ENCODE peak calls at places on chromosomes 4 and X, in ten cellular contexts. One of them, this sample, is unnamed.

GRCh38 chr4:165668694-165669093 is 204.3 kb upstream of the TLL1 start:
- DNase-seq in IMR-90: no peak
- DNase-seq in LHCN-M2: peak
- DNase-seq in tibial artery: no peak
- DNase-seq in breast epithelium: no peak
- DNase-seq in HCEC 1CT: peak
- DNase-seq in ureter: no peak
- DNase-seq in activated CD4-positive, alpha-beta T cell treated with anti-CD3 and anti-CD28 coated beads, Interleukin-2, amount 50 U/mL, for 48 hours: no peak
- DNase-seq in NCI-H1092: no peak
- DNase-seq in D341Med: no peak
- DNase-seq in this sample: no peak

GRCh38 chr4:180059216-180059881 is 2183.9 kb upstream of the TENM3 start:
- DNase-seq in IMR-90: no peak
- DNase-seq in LHCN-M2: no peak
- DNase-seq in tibial artery: no peak
- DNase-seq in breast epithelium: no peak
- DNase-seq in HCEC 1CT: no peak
- DNase-seq in ureter: no peak
- DNase-seq in activated CD4-positive, alpha-beta T cell treated with anti-CD3 and anti-CD28 coated beads, Interleukin-2, amount 50 U/mL, for 48 hours: peak
- DNase-seq in NCI-H1092: no peak
- DNase-seq in D341Med: peak
- DNase-seq in this sample: peak

GRCh38 chrX:23752740-23753435 is 9.8 kb upstream of the ACOT9 start:
- DNase-seq in IMR-90: peak
- DNase-seq in LHCN-M2: peak
- DNase-seq in tibial artery: no peak
- DNase-seq in breast epithelium: no peak
- DNase-seq in HCEC 1CT: peak
- DNase-seq in ureter: no peak
- DNase-seq in activated CD4-positive, alpha-beta T cell treated with anti-CD3 and anti-CD28 coated beads, Interleukin-2, amount 50 U/mL, for 48 hours: no peak
- DNase-seq in NCI-H1092: no peak
- DNase-seq in D341Med: no peak
- DNase-seq in this sample: no peak

GRCh38 chrX:10156199-10157031 is at the start of gene CLCN4:
- DNase-seq in IMR-90: no peak
- DNase-seq in LHCN-M2: peak
- DNase-seq in tibial artery: peak
- DNase-seq in breast epithelium: peak
- DNase-seq in HCEC 1CT: no peak
- DNase-seq in ureter: no peak
- DNase-seq in activated CD4-positive, alpha-beta T cell treated with anti-CD3 and anti-CD28 coated beads, Interleukin-2, amount 50 U/mL, for 48 hours: no peak
- DNase-seq in NCI-H1092: peak
- DNase-seq in D341Med: no peak
- DNase-seq in this sample: peak

GRCh38 chr4:153486281-153487151 is 20.4 kb downstream of the TMEM131L start:
- DNase-seq in IMR-90: peak
- DNase-seq in LHCN-M2: peak
- DNase-seq in tibial artery: peak
- DNase-seq in breast epithelium: peak
- DNase-seq in HCEC 1CT: peak
- DNase-seq in ureter: no peak
- DNase-seq in activated CD4-positive, alpha-beta T cell treated with anti-CD3 and anti-CD28 coated beads, Interleukin-2, amount 50 U/mL, for 48 hours: no peak
- DNase-seq in NCI-H1092: no peak
- DNase-seq in D341Med: no peak
- DNase-seq in this sample: peak

GRCh38 chr4:3413217-3413671 is 28.5 kb upstream of the HGFAC start:
- DNase-seq in IMR-90: no peak
- DNase-seq in LHCN-M2: no peak
- DNase-seq in tibial artery: peak
- DNase-seq in breast epithelium: no peak
- DNase-seq in HCEC 1CT: no peak
- DNase-seq in ureter: no peak
- DNase-seq in activated CD4-positive, alpha-beta T cell treated with anti-CD3 and anti-CD28 coated beads, Interleukin-2, amount 50 U/mL, for 48 hours: no peak
- DNase-seq in NCI-H1092: no peak
- DNase-seq in D341Med: no peak
- DNase-seq in this sample: peak

GRCh38 chr4:102334624-102335023 is 10.7 kb downstream of the SLC39A8 start:
- DNase-seq in IMR-90: no peak
- DNase-seq in LHCN-M2: peak
- DNase-seq in tibial artery: no peak
- DNase-seq in breast epithelium: no peak
- DNase-seq in HCEC 1CT: no peak
- DNase-seq in ureter: no peak
- DNase-seq in activated CD4-positive, alpha-beta T cell treated with anti-CD3 and anti-CD28 coated beads, Interleukin-2, amount 50 U/mL, for 48 hours: no peak
- DNase-seq in NCI-H1092: no peak
- DNase-seq in D341Med: no peak
- DNase-seq in this sample: no peak

GRCh38 chr4:87843936-87844335 is 11.2 kb downstream of the MEPE start:
- DNase-seq in IMR-90: peak
- DNase-seq in LHCN-M2: peak
- DNase-seq in tibial artery: no peak
- DNase-seq in breast epithelium: no peak
- DNase-seq in HCEC 1CT: peak
- DNase-seq in ureter: no peak
- DNase-seq in activated CD4-positive, alpha-beta T cell treated with anti-CD3 and anti-CD28 coated beads, Interleukin-2, amount 50 U/mL, for 48 hours: no peak
- DNase-seq in NCI-H1092: no peak
- DNase-seq in D341Med: no peak
- DNase-seq in this sample: no peak

GRCh38 chrX:63424063-63424462 is 72.9 kb upstream of the SPIN4 start:
- DNase-seq in IMR-90: no peak
- DNase-seq in LHCN-M2: no peak
- DNase-seq in tibial artery: no peak
- DNase-seq in breast epithelium: no peak
- DNase-seq in HCEC 1CT: no peak
- DNase-seq in ureter: no peak
- DNase-seq in activated CD4-positive, alpha-beta T cell treated with anti-CD3 and anti-CD28 coated beads, Interleukin-2, amount 50 U/mL, for 48 hours: no peak
- DNase-seq in NCI-H1092: no peak
- DNase-seq in D341Med: no peak
- DNase-seq in this sample: no peak

GRCh38 chr4:141853091-141853734 is 216.8 kb downstream of the IL15 start:
- DNase-seq in IMR-90: no peak
- DNase-seq in LHCN-M2: peak
- DNase-seq in tibial artery: no peak
- DNase-seq in breast epithelium: no peak
- DNase-seq in HCEC 1CT: no peak
- DNase-seq in ureter: no peak
- DNase-seq in activated CD4-positive, alpha-beta T cell treated with anti-CD3 and anti-CD28 coated beads, Interleukin-2, amount 50 U/mL, for 48 hours: no peak
- DNase-seq in NCI-H1092: no peak
- DNase-seq in D341Med: peak
- DNase-seq in this sample: no peak

GRCh38 chr4:30600246-30600645 is 119.9 kb upstream of the PCDH7 start:
- DNase-seq in IMR-90: no peak
- DNase-seq in LHCN-M2: peak
- DNase-seq in tibial artery: no peak
- DNase-seq in breast epithelium: no peak
- DNase-seq in HCEC 1CT: no peak
- DNase-seq in ureter: no peak
- DNase-seq in activated CD4-positive, alpha-beta T cell treated with anti-CD3 and anti-CD28 coated beads, Interleukin-2, amount 50 U/mL, for 48 hours: no peak
- DNase-seq in NCI-H1092: no peak
- DNase-seq in D341Med: no peak
- DNase-seq in this sample: peak

GRCh38 chr4:128385683-128386304 is 98.2 kb upstream of the PGRMC2 start:
- DNase-seq in IMR-90: peak
- DNase-seq in LHCN-M2: peak
- DNase-seq in tibial artery: no peak
- DNase-seq in breast epithelium: no peak
- DNase-seq in HCEC 1CT: peak
- DNase-seq in ureter: no peak
- DNase-seq in activated CD4-positive, alpha-beta T cell treated with anti-CD3 and anti-CD28 coated beads, Interleukin-2, amount 50 U/mL, for 48 hours: no peak
- DNase-seq in NCI-H1092: no peak
- DNase-seq in D341Med: no peak
- DNase-seq in this sample: no peak

GRCh38 chr4:113222006-113222405 is 172.6 kb downstream of the ANK2 start:
- DNase-seq in IMR-90: peak
- DNase-seq in LHCN-M2: no peak
- DNase-seq in tibial artery: no peak
- DNase-seq in breast epithelium: no peak
- DNase-seq in HCEC 1CT: peak
- DNase-seq in ureter: no peak
- DNase-seq in activated CD4-positive, alpha-beta T cell treated with anti-CD3 and anti-CD28 coated beads, Interleukin-2, amount 50 U/mL, for 48 hours: no peak
- DNase-seq in NCI-H1092: no peak
- DNase-seq in D341Med: no peak
- DNase-seq in this sample: no peak

GRCh38 chrX:70168238-70169188 is 8.8 kb upstream of the DGAT2L6 start:
- DNase-seq in IMR-90: peak
- DNase-seq in LHCN-M2: peak
- DNase-seq in tibial artery: no peak
- DNase-seq in breast epithelium: no peak
- DNase-seq in HCEC 1CT: peak
- DNase-seq in ureter: no peak
- DNase-seq in activated CD4-positive, alpha-beta T cell treated with anti-CD3 and anti-CD28 coated beads, Interleukin-2, amount 50 U/mL, for 48 hours: no peak
- DNase-seq in NCI-H1092: no peak
- DNase-seq in D341Med: peak
- DNase-seq in this sample: peak

GRCh38 chr4:146132445-146132844 is 43.1 kb upstream of the LSM6 start:
- DNase-seq in IMR-90: no peak
- DNase-seq in LHCN-M2: no peak
- DNase-seq in tibial artery: no peak
- DNase-seq in breast epithelium: no peak
- DNase-seq in HCEC 1CT: no peak
- DNase-seq in ureter: no peak
- DNase-seq in activated CD4-positive, alpha-beta T cell treated with anti-CD3 and anti-CD28 coated beads, Interleukin-2, amount 50 U/mL, for 48 hours: peak
- DNase-seq in NCI-H1092: no peak
- DNase-seq in D341Med: no peak
- DNase-seq in this sample: no peak

GRCh38 chr4:189021831-189022230 is 882.6 kb downstream of the TRIML1 start:
- DNase-seq in IMR-90: peak
- DNase-seq in LHCN-M2: peak
- DNase-seq in tibial artery: no peak
- DNase-seq in breast epithelium: no peak
- DNase-seq in HCEC 1CT: peak
- DNase-seq in ureter: peak
- DNase-seq in activated CD4-positive, alpha-beta T cell treated with anti-CD3 and anti-CD28 coated beads, Interleukin-2, amount 50 U/mL, for 48 hours: no peak
- DNase-seq in NCI-H1092: no peak
- DNase-seq in D341Med: no peak
- DNase-seq in this sample: no peak

GRCh38 chrX:18681996-18682395 is 10.1 kb upstream of the RS1 start:
- DNase-seq in IMR-90: no peak
- DNase-seq in LHCN-M2: no peak
- DNase-seq in tibial artery: no peak
- DNase-seq in breast epithelium: no peak
- DNase-seq in HCEC 1CT: no peak
- DNase-seq in ureter: no peak
- DNase-seq in activated CD4-positive, alpha-beta T cell treated with anti-CD3 and anti-CD28 coated beads, Interleukin-2, amount 50 U/mL, for 48 hours: no peak
- DNase-seq in NCI-H1092: no peak
- DNase-seq in D341Med: no peak
- DNase-seq in this sample: no peak

GRCh38 chr4:164931551-164932324 is 45.7 kb downstream of the TRIM61 start:
- DNase-seq in IMR-90: no peak
- DNase-seq in LHCN-M2: peak
- DNase-seq in tibial artery: no peak
- DNase-seq in breast epithelium: no peak
- DNase-seq in HCEC 1CT: peak
- DNase-seq in ureter: no peak
- DNase-seq in activated CD4-positive, alpha-beta T cell treated with anti-CD3 and anti-CD28 coated beads, Interleukin-2, amount 50 U/mL, for 48 hours: no peak
- DNase-seq in NCI-H1092: no peak
- DNase-seq in D341Med: no peak
- DNase-seq in this sample: no peak

GRCh38 chr4:137693641-137694040 is 161.3 kb upstream of the PCDH18 start:
- DNase-seq in IMR-90: peak
- DNase-seq in LHCN-M2: no peak
- DNase-seq in tibial artery: no peak
- DNase-seq in breast epithelium: no peak
- DNase-seq in HCEC 1CT: no peak
- DNase-seq in ureter: no peak
- DNase-seq in activated CD4-positive, alpha-beta T cell treated with anti-CD3 and anti-CD28 coated beads, Interleukin-2, amount 50 U/mL, for 48 hours: no peak
- DNase-seq in NCI-H1092: no peak
- DNase-seq in D341Med: no peak
- DNase-seq in this sample: no peak

GRCh38 chrX:45506149-45506768 is 305.6 kb upstream of the DIPK2B start:
- DNase-seq in IMR-90: no peak
- DNase-seq in LHCN-M2: no peak
- DNase-seq in tibial artery: no peak
- DNase-seq in breast epithelium: no peak
- DNase-seq in HCEC 1CT: no peak
- DNase-seq in ureter: no peak
- DNase-seq in activated CD4-positive, alpha-beta T cell treated with anti-CD3 and anti-CD28 coated beads, Interleukin-2, amount 50 U/mL, for 48 hours: no peak
- DNase-seq in NCI-H1092: no peak
- DNase-seq in D341Med: no peak
- DNase-seq in this sample: no peak

GRCh38 chr4:55561884-55562283 is 15.2 kb upstream of the CLOCK start:
- DNase-seq in IMR-90: no peak
- DNase-seq in LHCN-M2: no peak
- DNase-seq in tibial artery: no peak
- DNase-seq in breast epithelium: no peak
- DNase-seq in HCEC 1CT: no peak
- DNase-seq in ureter: no peak
- DNase-seq in activated CD4-positive, alpha-beta T cell treated with anti-CD3 and anti-CD28 coated beads, Interleukin-2, amount 50 U/mL, for 48 hours: no peak
- DNase-seq in NCI-H1092: no peak
- DNase-seq in D341Med: no peak
- DNase-seq in this sample: no peak

GRCh38 chrX:122512561-122513072 is 671.5 kb upstream of the GRIA3 start:
- DNase-seq in IMR-90: no peak
- DNase-seq in LHCN-M2: no peak
- DNase-seq in tibial artery: no peak
- DNase-seq in breast epithelium: no peak
- DNase-seq in HCEC 1CT: no peak
- DNase-seq in ureter: no peak
- DNase-seq in activated CD4-positive, alpha-beta T cell treated with anti-CD3 and anti-CD28 coated beads, Interleukin-2, amount 50 U/mL, for 48 hours: no peak
- DNase-seq in NCI-H1092: no peak
- DNase-seq in D341Med: no peak
- DNase-seq in this sample: no peak

GRCh38 chr4:81580346-81581013 is 108.8 kb upstream of the RASGEF1B start:
- DNase-seq in IMR-90: no peak
- DNase-seq in LHCN-M2: no peak
- DNase-seq in tibial artery: no peak
- DNase-seq in breast epithelium: no peak
- DNase-seq in HCEC 1CT: no peak
- DNase-seq in ureter: no peak
- DNase-seq in activated CD4-positive, alpha-beta T cell treated with anti-CD3 and anti-CD28 coated beads, Interleukin-2, amount 50 U/mL, for 48 hours: no peak
- DNase-seq in NCI-H1092: no peak
- DNase-seq in D341Med: no peak
- DNase-seq in this sample: no peak

GRCh38 chr4:80125252-80126177 is 52.5 kb upstream of the ANTXR2 start:
- DNase-seq in IMR-90: peak
- DNase-seq in LHCN-M2: peak
- DNase-seq in tibial artery: no peak
- DNase-seq in breast epithelium: no peak
- DNase-seq in HCEC 1CT: peak
- DNase-seq in ureter: no peak
- DNase-seq in activated CD4-positive, alpha-beta T cell treated with anti-CD3 and anti-CD28 coated beads, Interleukin-2, amount 50 U/mL, for 48 hours: peak
- DNase-seq in NCI-H1092: no peak
- DNase-seq in D341Med: peak
- DNase-seq in this sample: no peak

GRCh38 chr4:143375326-143376073 is 38.8 kb downstream of the GAB1 start:
- DNase-seq in IMR-90: no peak
- DNase-seq in LHCN-M2: peak
- DNase-seq in tibial artery: no peak
- DNase-seq in breast epithelium: no peak
- DNase-seq in HCEC 1CT: no peak
- DNase-seq in ureter: no peak
- DNase-seq in activated CD4-positive, alpha-beta T cell treated with anti-CD3 and anti-CD28 coated beads, Interleukin-2, amount 50 U/mL, for 48 hours: no peak
- DNase-seq in NCI-H1092: peak
- DNase-seq in D341Med: peak
- DNase-seq in this sample: peak

GRCh38 chrX:110745288-110745687 is 50.3 kb downstream of the CHRDL1 start:
- DNase-seq in IMR-90: no peak
- DNase-seq in LHCN-M2: no peak
- DNase-seq in tibial artery: no peak
- DNase-seq in breast epithelium: no peak
- DNase-seq in HCEC 1CT: no peak
- DNase-seq in ureter: no peak
- DNase-seq in activated CD4-positive, alpha-beta T cell treated with anti-CD3 and anti-CD28 coated beads, Interleukin-2, amount 50 U/mL, for 48 hours: no peak
- DNase-seq in NCI-H1092: no peak
- DNase-seq in D341Med: no peak
- DNase-seq in this sample: no peak

GRCh38 chrX:153245288-153245731 is 66.2 kb downstream of the MAGEA1 start:
- DNase-seq in IMR-90: no peak
- DNase-seq in LHCN-M2: no peak
- DNase-seq in tibial artery: no peak
- DNase-seq in breast epithelium: no peak
- DNase-seq in HCEC 1CT: peak
- DNase-seq in ureter: no peak
- DNase-seq in activated CD4-positive, alpha-beta T cell treated with anti-CD3 and anti-CD28 coated beads, Interleukin-2, amount 50 U/mL, for 48 hours: no peak
- DNase-seq in NCI-H1092: no peak
- DNase-seq in D341Med: peak
- DNase-seq in this sample: peak

GRCh38 chr4:171947389-171947788 is 134.2 kb downstream of the GALNTL6 start:
- DNase-seq in IMR-90: no peak
- DNase-seq in LHCN-M2: no peak
- DNase-seq in tibial artery: no peak
- DNase-seq in breast epithelium: no peak
- DNase-seq in HCEC 1CT: no peak
- DNase-seq in ureter: no peak
- DNase-seq in activated CD4-positive, alpha-beta T cell treated with anti-CD3 and anti-CD28 coated beads, Interleukin-2, amount 50 U/mL, for 48 hours: no peak
- DNase-seq in NCI-H1092: no peak
- DNase-seq in D341Med: no peak
- DNase-seq in this sample: no peak

This sample was measured in HAP-1.